ENCODE peak calls at places on chromosome 13, in seven cellular contexts. U, Y, A, T, E, X and C are unnamed samples. For H3K36me3 and H3K4me1, the result is how much of the 10 kb centered on the place peaks cover.

GRCh38 chr13:40485611-40486517 is 180.6 kb downstream of the FOXO1 start:
- DNase-seq in U (no peak), Y (no peak), A (no peak), T (no peak), E (no peak), X (no peak), C (no peak)

GRCh38 chr13:19072543-19072942 is 109.1 kb downstream of the TUBA3C start:
- DNase-seq in U (no peak), Y (no peak), A (no peak), T (no peak), E (no peak), X (no peak), C (no peak)

GRCh38 chr13:101773062-101773461 is 320.6 kb downstream of the ITGBL1 start:
- DNase-seq in U (peak), Y (no peak), A (no peak), T (no peak), E (no peak), X (no peak), C (no peak)

GRCh38 chr13:97766749-97767148 is 186.7 kb upstream of the IPO5 start:
- DNase-seq in U (no peak), Y (no peak), A (no peak), T (no peak), E (no peak), X (no peak), C (no peak)

GRCh38 chr13:42808572-42808971 is 27.2 kb downstream of the FAM216B start:
- DNase-seq in U (no peak), Y (no peak), A (no peak), T (no peak), E (peak), X (no peak), C (no peak)

GRCh38 chr13:43331676-43332075 is 308.3 kb downstream of the DNAJC15 start:
- DNase-seq in U (no peak), Y (no peak), A (no peak), T (no peak), E (peak), X (no peak), C (no peak)

GRCh38 chr13:42334329-42334706 is 62.4 kb downstream of the AKAP11 start:
- DNase-seq in U (no peak), Y (no peak), A (no peak), T (no peak), E (no peak), X (no peak), C (no peak)

GRCh38 chr13:40366119-40366518 is 300.3 kb downstream of the FOXO1 start:
- DNase-seq in U (no peak), Y (no peak), A (no peak), T (no peak), E (no peak), X (no peak), C (no peak)

GRCh38 chr13:98103942-98104880 is 38.7 kb upstream of the FARP1 start:
- DNase-seq in U (no peak), Y (no peak), A (no peak), T (no peak), E (no peak), X (no peak), C (no peak)

GRCh38 chr13:29964181-29964845 is 113.9 kb upstream of the UBL3 start:
- DNase-seq in U (no peak), Y (no peak), A (no peak), T (no peak), E (no peak), X (no peak), C (no peak)

GRCh38 chr13:40404407-40404806 is 262.0 kb downstream of the FOXO1 start:
- DNase-seq in U (no peak), Y (no peak), A (no peak), T (no peak), E (no peak), X (no peak), C (no peak)

GRCh38 chr13:90448466-90449037 is 898.9 kb upstream of the MIR17HG start:
- DNase-seq in U (no peak), Y (no peak), A (no peak), T (no peak), E (peak), X (no peak), C (no peak)

GRCh38 chr13:43196171-43196611 is 172.8 kb downstream of the DNAJC15 start:
- DNase-seq in U (peak), Y (no peak), A (peak), T (no peak), E (no peak), X (no peak), C (no peak)

GRCh38 chr13:87677334-87678234 is 6.4 kb downstream of the SLITRK5 start:
- DNase-seq in U (no peak), Y (no peak), A (peak), T (peak), E (no peak), X (no peak), C (no peak)

GRCh38 chr13:20714563-20715339 is 11.3 kb downstream of the IL17D start:
- DNase-seq in U (peak), Y (peak), A (peak), T (no peak), E (peak), X (no peak), C (peak)

GRCh38 chr13:50552424-50552966 is 291.0 kb downstream of the DLEU7 start:
- DNase-seq in U (no peak), Y (no peak), A (no peak), T (no peak), E (no peak), X (no peak), C (no peak)

GRCh38 chr13:24264976-24265375 is 44.4 kb upstream of the C1QTNF9 start:
- DNase-seq in U (peak), Y (no peak), A (no peak), T (no peak), E (no peak), X (no peak), C (peak)

GRCh38 chr13:99150575-99151370 is 49.9 kb upstream of the UBAC2 start:
- DNase-seq in U (no peak), Y (no peak), A (no peak), T (no peak), E (peak), X (no peak), C (no peak)

GRCh38 chr13:97386832-97387486 is 47.0 kb upstream of the RAP2A start:
- DNase-seq in U (peak), Y (no peak), A (no peak), T (no peak), E (no peak), X (no peak), C (no peak)

GRCh38 chr13:32007494-32007893 is 24.1 kb upstream of the FRY start:
- DNase-seq in U (no peak), Y (no peak), A (no peak), T (no peak), E (no peak), X (no peak), C (no peak)

GRCh38 chr13:73200432-73200831 is 141.6 kb downstream of the KLF5 start:
- DNase-seq in U (no peak), Y (no peak), A (no peak), T (peak), E (peak), X (no peak), C (no peak)

GRCh38 chr13:71851541-71851940 is 15.5 kb downstream of the DACH1 start:
- DNase-seq in U (no peak), Y (no peak), A (no peak), T (no peak), E (no peak), X (no peak), C (no peak)

GRCh38 chr13:71856548-71856947 is 10.5 kb downstream of the DACH1 start:
- DNase-seq in U (no peak), Y (no peak), A (no peak), T (no peak), E (no peak), X (no peak), C (no peak)

GRCh38 chr13:71854401-71854800 is 12.6 kb downstream of the DACH1 start:
- DNase-seq in U (no peak), Y (no peak), A (no peak), T (no peak), E (no peak), X (no peak), C (no peak)

DNA sequence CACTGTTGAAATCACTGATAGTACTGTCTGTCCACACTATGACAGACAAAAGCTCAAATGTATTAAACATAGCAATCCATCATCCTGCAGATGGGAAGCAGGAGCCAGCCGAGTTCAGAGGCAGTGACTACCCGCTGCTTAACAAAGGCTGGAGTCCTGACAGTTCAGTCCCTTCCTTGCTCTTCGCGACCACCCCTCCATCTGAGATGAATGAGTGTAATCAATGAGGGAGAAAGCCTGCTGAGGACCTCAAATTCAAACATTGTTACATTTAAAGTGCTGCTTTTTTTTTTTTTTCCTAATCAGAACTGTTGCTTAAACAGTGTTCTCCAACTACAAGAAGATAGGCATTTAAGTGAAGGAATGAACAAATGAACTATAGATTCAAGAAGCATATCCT is 14.9 kb downstream of the DACH1 start:
- DNase-seq in U (no peak), Y (no peak), A (no peak), T (no peak), E (no peak), X (no peak), C (no peak)
- H3K27ac ChIP-seq in U (no peak), Y (no peak), A (no peak), T (no peak), E (no peak), X (no peak), C (no peak)

DNA sequence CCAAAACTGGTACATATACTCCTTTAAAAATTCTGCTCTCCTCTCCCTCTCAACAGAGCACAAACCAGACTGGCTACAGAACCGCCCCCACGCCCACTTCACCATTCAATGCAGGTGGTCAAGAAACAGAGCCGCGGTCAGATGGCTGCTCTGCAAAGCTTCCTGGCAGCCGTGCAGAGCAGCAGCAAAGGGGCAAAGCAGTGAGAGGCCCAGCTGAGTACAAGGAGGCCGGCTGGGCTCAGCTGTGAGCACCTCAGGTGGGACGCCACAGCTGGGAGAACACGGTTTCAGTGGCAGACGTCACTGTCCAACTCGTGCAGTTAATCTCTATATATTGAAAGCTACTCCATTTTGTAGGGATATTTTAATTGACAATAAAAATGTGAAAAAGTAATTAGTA is 8.3 kb downstream of the GRTP1 start:
- DNase-seq in U (no peak), Y (no peak), A (peak), T (no peak), E (no peak), X (no peak), C (no peak)
- H3K36me3 ChIP-seq in U (under half), Y (under half), A (under half), T (under half), E (under half), X (under half), C (under half)

DNA sequence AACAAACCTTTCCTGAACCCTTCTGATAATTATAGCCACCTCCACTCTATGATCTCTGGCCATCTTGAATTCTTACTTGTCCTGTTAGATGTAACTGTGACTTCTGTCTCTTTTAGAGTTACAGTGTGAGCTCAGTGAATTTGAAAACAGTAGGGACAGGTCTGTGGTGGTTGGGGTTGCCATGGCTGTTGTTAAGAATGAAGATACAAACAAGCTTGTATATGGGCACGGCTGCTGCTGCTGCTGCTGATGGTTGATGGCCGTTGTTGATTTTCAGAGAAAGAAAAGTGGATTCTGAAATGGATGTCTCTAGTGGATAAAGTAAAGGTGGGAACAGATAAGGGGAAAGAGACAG is 101.4 kb downstream of the STARD13 start:
- DNase-seq in U (no peak), Y (no peak), A (no peak), T (no peak), E (no peak), X (no peak), C (no peak)
- H3K4me1 ChIP-seq in U (under half), Y (half or more), A (under half), T (half or more), E (half or more), X (under half), C (under half)

GRCh38 chr13:113046883-113047244 is 58.7 kb upstream of the F7 start:
- DNase-seq in U (no peak), Y (no peak), A (no peak), T (no peak), E (no peak), X (no peak), C (no peak)

GRCh38 chr13:113047587-113047986 is 58.0 kb upstream of the F7 start:
- DNase-seq in U (no peak), Y (no peak), A (no peak), T (no peak), E (no peak), X (no peak), C (no peak)

GRCh38 chr13:113044431-113045114 is 61.0 kb upstream of the F7 start:
- DNase-seq in U (no peak), Y (no peak), A (no peak), T (no peak), E (no peak), X (no peak), C (no peak)

GRCh38 chr13:113045214-113046007 is 60.2 kb upstream of the F7 start:
- DNase-seq in U (peak), Y (no peak), A (no peak), T (no peak), E (no peak), X (no peak), C (no peak)

GRCh38 chr13:113046066-113046882 is 59.3 kb upstream of the F7 start:
- DNase-seq in U (no peak), Y (no peak), A (no peak), T (no peak), E (no peak), X (no peak), C (no peak)
- H3K27ac ChIP-seq in U (no peak), Y (no peak), A (no peak), T (no peak), E (no peak), X (peak), C (no peak)